ENCODE peak calls at places on chromosomes 16 and 17, in seven cellular contexts. T is breast epithelium; X is skeletal muscle cell; U is GM23248; A is mesendoderm; V is neuronal stem cell; J is CD8-positive, alpha-beta T cell. D is an unnamed sample.

GRCh38 chr17:76276069-76276431 is 10.9 kb downstream of the UBALD2 start:
- DNase-seq in T (no peak), X (no peak), U (no peak), A (no peak), V (no peak), J (no peak), D (no peak)

GRCh38 chr16:78630102-78630501 is 530.6 kb downstream of the WWOX start:
- DNase-seq in T (no peak), X (no peak), U (no peak), A (no peak), V (no peak), J (no peak), D (no peak)

GRCh38 chr17:74843352-74843627 is 16.4 kb downstream of the GRIN2C start:
- DNase-seq in T (no peak), X (no peak), U (no peak), A (no peak), V (no peak), J (no peak), D (no peak)

GRCh38 chr16:30775381-30776099 is 11.5 kb downstream of the ZNF629 start:
- DNase-seq in T (peak; percentile 74), X (peak; percentile 41), U (peak; percentile 93), A (peak; percentile 96), V (peak; percentile 82), J (peak; percentile 57), D (peak; percentile 82)

GRCh38 chr16:82801361-82801760 is 174.6 kb downstream of the CDH13 start:
- DNase-seq in T (no peak), X (peak; percentile 36), U (peak; percentile 61), A (no peak), V (no peak), J (no peak), D (no peak)

GRCh38 chr16:529012-529575 is 1.6 kb downstream of the CAPN15 start:
- DNase-seq in T (no peak), X (no peak), U (no peak), A (no peak), V (no peak), J (peak; percentile 47), D (no peak)

GRCh38 chr17:41325126-41325525 is 9.6 kb upstream of the KRTAP17-1 start:
- DNase-seq in T (no peak), X (no peak), U (no peak), A (no peak), V (no peak), J (peak; percentile 0), D (no peak)

GRCh38 chr17:3977387-3977786 is 13.2 kb upstream of the ATP2A3 start:
- DNase-seq in T (no peak), X (no peak), U (no peak), A (no peak), V (no peak), J (no peak), D (no peak)

GRCh38 chr16:85428168-85428898 is 184.8 kb upstream of the GSE1 start:
- DNase-seq in T (no peak), X (no peak), U (peak; percentile 46), A (no peak), V (no peak), J (peak; percentile 54), D (no peak)

GRCh38 chr17:33977729-33978514 is 277.2 kb upstream of the CCL2 start:
- DNase-seq in T (no peak), X (no peak), U (no peak), A (no peak), V (no peak), J (no peak), D (no peak)

GRCh38 chr17:64648234-64648633 is 13.9 kb downstream of the SMURF2 start:
- DNase-seq in T (no peak), X (no peak), U (peak; percentile 47), A (no peak), V (no peak), J (no peak), D (no peak)

GRCh38 chr17:12089809-12090384 is 69.2 kb downstream of the MAP2K4 start:
- DNase-seq in T (no peak), X (peak; percentile 56), U (peak; percentile 56), A (no peak), V (no peak), J (no peak), D (no peak)

GRCh38 chr17:47884905-47885735 is 10.9 kb upstream of the SP2 start:
- DNase-seq in T (no peak), X (no peak), U (no peak), A (no peak), V (no peak), J (peak; percentile 14), D (no peak)

GRCh38 chr16:80792031-80792430 is 12.4 kb downstream of the CDYL2 start:
- DNase-seq in T (no peak), X (no peak), U (no peak), A (no peak), V (no peak), J (no peak), D (no peak)

GRCh38 chr17:75752405-75753192 is 12.4 kb downstream of the GALK1 start:
- DNase-seq in T (no peak), X (no peak), U (no peak), A (peak; percentile 14), V (no peak), J (no peak), D (no peak)

GRCh38 chr17:77164483-77165030 is 23.8 kb downstream of the SEC14L1 start:
- DNase-seq in T (no peak), X (no peak), U (no peak), A (no peak), V (no peak), J (no peak), D (peak; percentile 58)

GRCh38 chr17:76268991-76269981 is 4.1 kb downstream of the UBALD2 start:
- DNase-seq in T (no peak), X (no peak), U (no peak), A (no peak), V (no peak), J (no peak), D (no peak)

GRCh38 chr16:1917665-1918111 is 527 bp downstream of the HS3ST6 start:
- DNase-seq in T (no peak), X (no peak), U (no peak), A (no peak), V (no peak), J (no peak), D (no peak)
- H3K4me3 ChIP-seq in T (peak overlapping the region; percentile 51), X (no peak overlapping the region), U (no peak overlapping the region), A (no peak overlapping the region), V (no peak overlapping the region), J (no peak overlapping the region), D (no peak overlapping the region)

GRCh38 chr16:25089346-25089745 is 22.2 kb upstream of the LCMT1 start:
- DNase-seq in T (no peak), X (no peak), U (no peak), A (no peak), V (no peak), J (no peak), D (no peak)

GRCh38 chr16:25092489-25092888 is 19.1 kb upstream of the LCMT1 start:
- DNase-seq in T (no peak), X (no peak), U (no peak), A (no peak), V (no peak), J (no peak), D (no peak)

GRCh38 chr16:25095636-25096035 is 15.9 kb upstream of the LCMT1 start:
- DNase-seq in T (no peak), X (no peak), U (no peak), A (no peak), V (no peak), J (no peak), D (no peak)

GRCh38 chr16:25097304-25097988 is 14.1 kb upstream of the LCMT1 start:
- DNase-seq in T (no peak), X (peak; percentile 4), U (peak; percentile 43), A (no peak), V (no peak), J (no peak), D (no peak)

DNA sequence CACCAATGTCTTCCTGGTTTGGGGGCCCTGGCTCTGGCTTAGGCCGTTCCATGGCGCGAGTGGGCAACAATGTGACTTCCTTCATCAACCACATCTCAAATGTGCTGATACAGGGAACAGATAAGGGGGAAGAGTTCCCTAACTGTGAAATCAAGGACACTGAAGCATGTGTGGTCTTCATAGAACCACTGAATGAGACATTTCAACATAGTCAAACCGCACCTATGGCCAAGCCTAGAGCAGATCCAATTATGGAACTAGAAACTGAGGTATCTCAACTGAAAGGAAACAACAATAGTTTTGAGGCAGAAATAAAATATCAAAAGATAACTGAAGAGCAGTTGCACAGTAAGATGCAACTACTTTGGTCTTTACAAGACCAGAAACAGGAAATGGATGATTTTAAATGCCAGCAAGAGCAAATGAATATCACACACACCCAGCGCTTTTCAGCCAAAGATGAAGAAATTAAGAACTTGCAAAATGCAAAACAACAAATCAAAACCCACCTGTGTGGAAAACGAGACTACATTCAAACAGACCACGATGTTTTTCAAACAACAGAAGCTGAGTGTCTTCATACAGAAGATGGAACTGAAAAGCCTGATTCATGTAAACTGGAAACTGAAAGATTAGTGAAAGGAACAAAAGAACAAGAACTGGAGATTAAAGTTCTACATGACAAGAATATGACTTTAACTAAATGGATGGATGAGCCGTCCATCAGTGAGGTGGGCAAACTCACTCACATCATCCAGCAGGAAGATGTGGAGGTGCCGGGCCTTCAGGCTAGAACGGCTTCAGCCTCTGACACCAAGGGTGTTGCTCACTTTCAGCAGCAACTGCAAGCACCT is 18.1 kb upstream of the LCMT1 start:
- DNase-seq in T (no peak), X (no peak), U (no peak), A (no peak), V (no peak), J (no peak), D (no peak)
- H3K4me3 ChIP-seq in T (no peak overlapping the region), X (no peak overlapping the region), U (no peak overlapping the region), A (no peak overlapping the region), V (no peak overlapping the region), J (no peak overlapping the region), D (no peak overlapping the region)

GRCh38 chr16:58121132-58121531 is 8.0 kb downstream of the CFAP20 start:
- DNase-seq in T (no peak), X (no peak), U (peak; percentile 13), A (no peak), V (no peak), J (no peak), D (no peak)
- H3K4me3 ChIP-seq in T (no peak overlapping the region), X (no peak overlapping the region), U (peak overlapping the region; percentile 52), A (no peak overlapping the region), V (no peak overlapping the region), J (no peak overlapping the region), D (no peak overlapping the region)

DNA sequence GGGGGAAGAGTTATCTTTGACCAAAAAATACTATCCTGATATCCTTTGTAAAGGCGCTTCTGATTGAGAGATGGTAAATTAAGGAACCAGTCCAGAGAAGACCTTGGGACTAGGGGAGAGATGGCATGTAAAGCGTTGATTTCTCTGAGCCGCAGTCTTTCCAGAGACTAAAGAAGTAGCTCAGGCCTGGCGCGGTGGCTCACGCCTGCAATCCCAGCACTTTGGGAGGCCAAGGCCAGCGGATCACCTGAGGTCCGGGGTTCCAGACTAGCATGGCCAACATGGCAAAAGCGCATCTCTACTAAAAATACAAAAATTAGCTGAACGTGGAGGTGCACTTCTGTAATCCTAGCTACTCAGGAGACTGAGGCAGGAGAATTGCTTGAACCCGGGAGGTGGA is 625 bp upstream of the CENPT start:
- DNase-seq in T (no peak), X (no peak), U (no peak), A (no peak), V (no peak), J (no peak), D (no peak)
- H3K4me3 ChIP-seq in T (peak overlapping the region; percentile 91), X (peak overlapping the region; percentile 92), U (peak overlapping the region; percentile 96), A (peak overlapping the region; percentile 96), V (peak overlapping the region; percentile 97), J (peak overlapping the region; percentile 97), D (peak overlapping the region; percentile 82)